ENCODE peak calls at places on chromosome 18, in five cellular contexts. B is cardiac muscle cell, O is hepatocyte, E is spleen, G is bronchial epithelial cell. N is an unnamed sample.

GRCh38 chr18:56843241-56843640 is 192.1 kb downstream of the WDR7 start:
- DNase-seq in B (no peak), O (no peak), E (no peak), G (no peak), N (no peak)

GRCh38 chr18:9802774-9803697 is 82.7 kb upstream of the TXNDC2 start:
- DNase-seq in B (peak), O (no peak), E (no peak), G (no peak), N (peak)

GRCh38 chr18:63149200-63149587 is 170.4 kb downstream of the BCL2 start:
- DNase-seq in B (peak), O (no peak), E (no peak), G (no peak), N (no peak)

GRCh38 chr18:48133675-48134251 is 203.3 kb upstream of the SMAD2 start:
- DNase-seq in B (peak), O (peak), E (peak), G (peak), N (no peak)

GRCh38 chr18:30177056-30177455 is 865.5 kb downstream of the DSC3 start:
- DNase-seq in B (peak), O (no peak), E (no peak), G (peak), N (peak)

GRCh38 chr18:68219867-68220266 is 495.0 kb downstream of the TMX3 start:
- DNase-seq in B (peak), O (no peak), E (no peak), G (no peak), N (peak)

GRCh38 chr18:10202947-10203346 is 251.5 kb upstream of the APCDD1 start:
- DNase-seq in B (no peak), O (no peak), E (no peak), G (no peak), N (no peak)

GRCh38 chr18:74819433-74820059 is 221.9 kb downstream of the ZNF407 start:
- DNase-seq in B (no peak), O (no peak), E (no peak), G (peak), N (no peak)

GRCh38 chr18:22557160-22557941 is 139.6 kb upstream of the CTAGE1 start:
- DNase-seq in B (peak), O (no peak), E (no peak), G (no peak), N (peak)

GRCh38 chr18:57353137-57353939 is 981 bp downstream of the ST8SIA3 start:
- DNase-seq in B (no peak), O (peak), E (no peak), G (no peak), N (no peak)

GRCh38 chr18:48021273-48021914 is 90.9 kb upstream of the SMAD2 start:
- DNase-seq in B (no peak), O (no peak), E (no peak), G (no peak), N (no peak)

GRCh38 chr18:48711651-48712486 is 173.0 kb downstream of the CTIF start:
- DNase-seq in B (peak), O (peak), E (peak), G (no peak), N (peak)

GRCh38 chr18:45012286-45012685 is 331.6 kb downstream of the SETBP1 start:
- DNase-seq in B (no peak), O (no peak), E (no peak), G (peak), N (no peak)

GRCh38 chr18:46051731-46052461 is 20.2 kb downstream of the PSTPIP2 start:
- DNase-seq in B (peak), O (peak), E (no peak), G (peak), N (peak)

GRCh38 chr18:60984496-60984895 is 348.7 kb upstream of the CDH20 start:
- DNase-seq in B (peak), O (no peak), E (no peak), G (no peak), N (peak)

GRCh38 chr18:45920367-45920766 is 46.8 kb downstream of the EPG5 start:
- DNase-seq in B (peak), O (no peak), E (peak), G (peak), N (peak)

DNA sequence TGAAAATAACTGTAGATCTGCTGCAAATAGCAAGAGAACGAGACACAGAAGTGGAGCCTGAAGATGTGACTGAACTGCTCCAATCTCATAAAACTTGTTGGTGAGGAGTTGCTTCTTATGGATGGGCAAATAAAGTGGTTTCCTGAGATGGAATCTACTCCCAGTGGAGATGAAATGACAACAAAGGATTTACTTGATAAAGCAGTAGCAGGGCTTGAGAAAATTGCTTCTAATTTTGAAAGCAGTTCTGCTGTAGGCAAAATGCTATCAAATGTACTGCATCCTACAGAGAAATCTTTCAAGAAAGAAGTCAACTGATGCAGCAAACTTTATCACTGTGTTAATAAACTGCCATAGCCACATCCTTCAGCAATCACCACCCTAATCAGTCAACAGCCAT is 44.0 kb downstream of the RPRD1A start:
- DNase-seq in B (no peak), O (no peak), E (no peak), G (no peak), N (no peak)
- TF ChIP-seq CTCF in B (no peak), O (no peak), E (no peak), G (no peak), N (no peak)

GRCh38 chr18:3665780-3666525 is 216.0 kb downstream of the TGIF1 start:
- DNase-seq in B (peak), O (peak), E (peak), G (peak), N (peak)
- H3K4me3 ChIP-seq in B (peak), O (no peak), E (peak), G (no peak), N (peak)

GRCh38 chr18:35131387-35132283 is 90.4 kb downstream of the MAPRE2 start:
- DNase-seq in B (no peak), O (no peak), E (no peak), G (no peak), N (no peak)

GRCh38 chr18:35130236-35130635 is 89.0 kb downstream of the MAPRE2 start:
- DNase-seq in B (no peak), O (no peak), E (no peak), G (no peak), N (no peak)

GRCh38 chr18:35123811-35124210 is 82.6 kb downstream of the MAPRE2 start:
- DNase-seq in B (no peak), O (no peak), E (no peak), G (no peak), N (no peak)

GRCh38 chr18:35128675-35129074 is 87.5 kb downstream of the MAPRE2 start:
- DNase-seq in B (no peak), O (no peak), E (no peak), G (no peak), N (no peak)

GRCh38 chr18:35127201-35127600 is 86.0 kb downstream of the MAPRE2 start:
- DNase-seq in B (peak), O (no peak), E (no peak), G (no peak), N (no peak)
- TF ChIP-seq CTCF in B (peak), O (no peak), E (no peak), G (peak), N (peak)

GRCh38 chr18:53710080-53710479 is 514.4 kb downstream of the MBD2 start:
- DNase-seq in B (no peak), O (no peak), E (no peak), G (no peak), N (no peak)
- H3K4me3 ChIP-seq in B (no peak), O (no peak), E (no peak), G (no peak), N (no peak)

GRCh38 chr18:24595556-24595955 is 135.1 kb downstream of the HRH4 start:
- DNase-seq in B (no peak), O (no peak), E (no peak), G (no peak), N (no peak)
- TF ChIP-seq CTCF in B (no peak), O (no peak), E (no peak), G (no peak), N (no peak)

GRCh38 chr18:3248062-3248669 is 565 bp downstream of the MYL12A start:
- DNase-seq in B (peak), O (peak), E (no peak), G (no peak), N (peak)

GRCh38 chr18:3246636-3247242 is 862 bp upstream of the MYL12A start:
- DNase-seq in B (peak), O (no peak), E (peak), G (no peak), N (no peak)

GRCh38 chr18:3247243-3248061 is at the start of gene MYL12A:
- DNase-seq in B (peak), O (peak), E (peak), G (peak), N (peak)

GRCh38 chr18:3245185-3245564 is 2.4 kb upstream of the MYL12A start:
- DNase-seq in B (no peak), O (no peak), E (no peak), G (no peak), N (no peak)

GRCh38 chr18:3245853-3246635 is 1.6 kb upstream of the MYL12A start:
- DNase-seq in B (peak), O (peak), E (peak), G (peak), N (peak)
- H3K4me3 ChIP-seq in B (peak), O (peak), E (peak), G (peak), N (peak)

GRCh38 chr18:70221156-70221910 is 15.8 kb upstream of the RTTN start:
- DNase-seq in B (no peak), O (no peak), E (no peak), G (no peak), N (no peak)
- TF ChIP-seq CTCF in B (no peak), O (no peak), E (no peak), G (no peak), N (no peak)